ENCODE peak calls at places on chromosomes 1 and 21, in six cellular contexts. One of them, this sample, is unnamed.

GRCh38 chr1:233587196-233587595 is 26.7 kb upstream of the KCNK1 start:
- DNase-seq in activated CD8-positive, alpha-beta memory T cell treated with anti-CD3 and anti-CD28 coated beads for 24 hours: no peak
- DNase-seq in GOT3: no peak
- DNase-seq in activated CD4-positive, alpha-beta T cell treated with anti-CD3 and anti-CD28 coated beads for 36 hours: no peak
- DNase-seq in foreskin keratinocyte: no peak
- DNase-seq in OCI-LY7: no peak
- DNase-seq in this sample: no peak

GRCh38 chr1:75672108-75672507 is 52.4 kb upstream of the ACADM start:
- DNase-seq in activated CD8-positive, alpha-beta memory T cell treated with anti-CD3 and anti-CD28 coated beads for 24 hours: no peak
- DNase-seq in GOT3: no peak
- DNase-seq in activated CD4-positive, alpha-beta T cell treated with anti-CD3 and anti-CD28 coated beads for 36 hours: no peak
- DNase-seq in foreskin keratinocyte: no peak
- DNase-seq in OCI-LY7: no peak
- DNase-seq in this sample: no peak

GRCh38 chr1:220880367-220880680 is 1.1 kb downstream of the HLX start:
- DNase-seq in activated CD8-positive, alpha-beta memory T cell treated with anti-CD3 and anti-CD28 coated beads for 24 hours: no peak
- DNase-seq in GOT3: no peak
- DNase-seq in activated CD4-positive, alpha-beta T cell treated with anti-CD3 and anti-CD28 coated beads for 36 hours: no peak
- DNase-seq in foreskin keratinocyte: no peak
- DNase-seq in OCI-LY7: no peak
- DNase-seq in this sample: no peak

GRCh38 chr1:240492832-240493440 is 119.0 kb downstream of the GREM2 start:
- DNase-seq in activated CD8-positive, alpha-beta memory T cell treated with anti-CD3 and anti-CD28 coated beads for 24 hours: no peak
- DNase-seq in GOT3: peak
- DNase-seq in activated CD4-positive, alpha-beta T cell treated with anti-CD3 and anti-CD28 coated beads for 36 hours: peak
- DNase-seq in foreskin keratinocyte: no peak
- DNase-seq in OCI-LY7: no peak
- DNase-seq in this sample: no peak

GRCh38 chr21:45352621-45353125 is 52.3 kb upstream of the COL18A1 start:
- DNase-seq in activated CD8-positive, alpha-beta memory T cell treated with anti-CD3 and anti-CD28 coated beads for 24 hours: no peak
- DNase-seq in GOT3: no peak
- DNase-seq in activated CD4-positive, alpha-beta T cell treated with anti-CD3 and anti-CD28 coated beads for 36 hours: no peak
- DNase-seq in foreskin keratinocyte: no peak
- DNase-seq in OCI-LY7: no peak
- DNase-seq in this sample: no peak

GRCh38 chr1:64934115-64934880 is 32.1 kb downstream of the JAK1 start:
- DNase-seq in activated CD8-positive, alpha-beta memory T cell treated with anti-CD3 and anti-CD28 coated beads for 24 hours: no peak
- DNase-seq in GOT3: peak
- DNase-seq in activated CD4-positive, alpha-beta T cell treated with anti-CD3 and anti-CD28 coated beads for 36 hours: no peak
- DNase-seq in foreskin keratinocyte: no peak
- DNase-seq in OCI-LY7: no peak
- DNase-seq in this sample: peak

GRCh38 chr1:32071758-32072621 is 749 bp upstream of the TMEM39B start:
- DNase-seq in activated CD8-positive, alpha-beta memory T cell treated with anti-CD3 and anti-CD28 coated beads for 24 hours: no peak
- DNase-seq in GOT3: no peak
- DNase-seq in activated CD4-positive, alpha-beta T cell treated with anti-CD3 and anti-CD28 coated beads for 36 hours: no peak
- DNase-seq in foreskin keratinocyte: peak
- DNase-seq in OCI-LY7: peak
- DNase-seq in this sample: no peak

GRCh38 chr1:211260161-211261107 is 1.3 kb downstream of the RCOR3 start:
- DNase-seq in activated CD8-positive, alpha-beta memory T cell treated with anti-CD3 and anti-CD28 coated beads for 24 hours: peak
- DNase-seq in GOT3: no peak
- DNase-seq in activated CD4-positive, alpha-beta T cell treated with anti-CD3 and anti-CD28 coated beads for 36 hours: peak
- DNase-seq in foreskin keratinocyte: peak
- DNase-seq in OCI-LY7: peak
- DNase-seq in this sample: peak

GRCh38 chr21:31108969-31109368 is 70.7 kb upstream of the KRTAP19-8 start:
- DNase-seq in activated CD8-positive, alpha-beta memory T cell treated with anti-CD3 and anti-CD28 coated beads for 24 hours: no peak
- DNase-seq in GOT3: no peak
- DNase-seq in activated CD4-positive, alpha-beta T cell treated with anti-CD3 and anti-CD28 coated beads for 36 hours: no peak
- DNase-seq in foreskin keratinocyte: no peak
- DNase-seq in OCI-LY7: peak
- DNase-seq in this sample: no peak

GRCh38 chr21:36260030-36260787 is 59.8 kb upstream of the MORC3 start:
- DNase-seq in activated CD8-positive, alpha-beta memory T cell treated with anti-CD3 and anti-CD28 coated beads for 24 hours: no peak
- DNase-seq in GOT3: no peak
- DNase-seq in activated CD4-positive, alpha-beta T cell treated with anti-CD3 and anti-CD28 coated beads for 36 hours: peak
- DNase-seq in foreskin keratinocyte: peak
- DNase-seq in OCI-LY7: peak
- DNase-seq in this sample: peak

GRCh38 chr1:71621785-71622184 is 541.0 kb upstream of the ZRANB2 start:
- DNase-seq in activated CD8-positive, alpha-beta memory T cell treated with anti-CD3 and anti-CD28 coated beads for 24 hours: no peak
- DNase-seq in GOT3: no peak
- DNase-seq in activated CD4-positive, alpha-beta T cell treated with anti-CD3 and anti-CD28 coated beads for 36 hours: no peak
- DNase-seq in foreskin keratinocyte: peak
- DNase-seq in OCI-LY7: no peak
- DNase-seq in this sample: no peak

GRCh38 chr1:244155661-244156060 is 104.6 kb downstream of the ZBTB18 start:
- DNase-seq in activated CD8-positive, alpha-beta memory T cell treated with anti-CD3 and anti-CD28 coated beads for 24 hours: no peak
- DNase-seq in GOT3: no peak
- DNase-seq in activated CD4-positive, alpha-beta T cell treated with anti-CD3 and anti-CD28 coated beads for 36 hours: no peak
- DNase-seq in foreskin keratinocyte: no peak
- DNase-seq in OCI-LY7: no peak
- DNase-seq in this sample: no peak

GRCh38 chr1:110787328-110788071 is 85.4 kb upstream of the CD53 start:
- DNase-seq in activated CD8-positive, alpha-beta memory T cell treated with anti-CD3 and anti-CD28 coated beads for 24 hours: no peak
- DNase-seq in GOT3: no peak
- DNase-seq in activated CD4-positive, alpha-beta T cell treated with anti-CD3 and anti-CD28 coated beads for 36 hours: peak
- DNase-seq in foreskin keratinocyte: no peak
- DNase-seq in OCI-LY7: peak
- DNase-seq in this sample: peak

GRCh38 chr1:41950820-41951219 is 32.1 kb upstream of the HIVEP3 start:
- DNase-seq in activated CD8-positive, alpha-beta memory T cell treated with anti-CD3 and anti-CD28 coated beads for 24 hours: no peak
- DNase-seq in GOT3: no peak
- DNase-seq in activated CD4-positive, alpha-beta T cell treated with anti-CD3 and anti-CD28 coated beads for 36 hours: peak
- DNase-seq in foreskin keratinocyte: peak
- DNase-seq in OCI-LY7: no peak
- DNase-seq in this sample: peak

GRCh38 chr1:219837274-219837993 is 90.9 kb downstream of the SLC30A10 start:
- DNase-seq in activated CD8-positive, alpha-beta memory T cell treated with anti-CD3 and anti-CD28 coated beads for 24 hours: no peak
- DNase-seq in GOT3: no peak
- DNase-seq in activated CD4-positive, alpha-beta T cell treated with anti-CD3 and anti-CD28 coated beads for 36 hours: no peak
- DNase-seq in foreskin keratinocyte: peak
- DNase-seq in OCI-LY7: peak
- DNase-seq in this sample: peak

GRCh38 chr1:153770812-153771211 is 4.4 kb upstream of the SLC27A3 start:
- DNase-seq in activated CD8-positive, alpha-beta memory T cell treated with anti-CD3 and anti-CD28 coated beads for 24 hours: no peak
- DNase-seq in GOT3: no peak
- DNase-seq in activated CD4-positive, alpha-beta T cell treated with anti-CD3 and anti-CD28 coated beads for 36 hours: no peak
- DNase-seq in foreskin keratinocyte: no peak
- DNase-seq in OCI-LY7: peak
- DNase-seq in this sample: no peak

GRCh38 chr1:146012703-146013565 is 8.6 kb downstream of the HJV start:
- DNase-seq in activated CD8-positive, alpha-beta memory T cell treated with anti-CD3 and anti-CD28 coated beads for 24 hours: no peak
- DNase-seq in GOT3: no peak
- DNase-seq in activated CD4-positive, alpha-beta T cell treated with anti-CD3 and anti-CD28 coated beads for 36 hours: peak
- DNase-seq in foreskin keratinocyte: no peak
- DNase-seq in OCI-LY7: peak
- DNase-seq in this sample: peak

GRCh38 chr1:48495166-48495565 is 23.2 kb upstream of the SPATA6 start:
- DNase-seq in activated CD8-positive, alpha-beta memory T cell treated with anti-CD3 and anti-CD28 coated beads for 24 hours: no peak
- DNase-seq in GOT3: no peak
- DNase-seq in activated CD4-positive, alpha-beta T cell treated with anti-CD3 and anti-CD28 coated beads for 36 hours: no peak
- DNase-seq in foreskin keratinocyte: no peak
- DNase-seq in OCI-LY7: no peak
- DNase-seq in this sample: no peak

This sample was measured in MV-4-11.